ENCODE peak calls at places on chromosomes 16 and 17, in four cellular contexts. V, O, E and Y are unnamed samples.

GRCh38 chr16:31005350-31006085 is 4.9 kb downstream of the STX1B start:
- DNase-seq in V (no peak), O (no peak), E (no peak), Y (no peak)

GRCh38 chr17:45646288-45646988 is 137.7 kb upstream of the CRHR1 start:
- DNase-seq in V (no peak), O (no peak), E (no peak), Y (no peak)

GRCh38 chr17:66885417-66885816 is 50.5 kb downstream of the CACNG5 start:
- DNase-seq in V (no peak), O (no peak), E (no peak), Y (no peak)

GRCh38 chr17:46719889-46720288 is 98.6 kb downstream of the WNT3 start:
- DNase-seq in V (no peak), O (no peak), E (no peak), Y (no peak)

GRCh38 chr16:22270525-22270924 is 26.7 kb upstream of the POLR3E start:
- DNase-seq in V (no peak), O (no peak), E (no peak), Y (no peak)

GRCh38 chr16:61872778-61873119 is 163.5 kb downstream of the CDH8 start:
- DNase-seq in V (no peak), O (no peak), E (no peak), Y (no peak)

GRCh38 chr16:27465483-27465879 is 63.5 kb downstream of the IL21R start:
- DNase-seq in V (no peak), O (no peak), E (no peak), Y (no peak)

GRCh38 chr17:56292010-56292409 is 138.7 kb downstream of the ANKFN1 start:
- DNase-seq in V (no peak), O (no peak), E (no peak), Y (no peak)

GRCh38 chr16:396605-397004 is 394 bp upstream of the NME4 start:
- DNase-seq in V (no peak), O (no peak), E (peak), Y (peak)

GRCh38 chr16:75078886-75079285 is 37.7 kb downstream of the LDHD start:
- DNase-seq in V (no peak), O (no peak), E (no peak), Y (no peak)

GRCh38 chr17:80045703-80046102 is 9.3 kb downstream of the CCDC40 start:
- DNase-seq in V (no peak), O (no peak), E (no peak), Y (no peak)

GRCh38 chr16:23408242-23409201 is 44.5 kb downstream of the COG7 start:
- DNase-seq in V (no peak), O (no peak), E (peak), Y (peak)

GRCh38 chr17:57464191-57464864 is 208.0 kb downstream of the MSI2 start:
- DNase-seq in V (no peak), O (no peak), E (no peak), Y (no peak)

GRCh38 chr16:82630219-82630618 is 3.5 kb downstream of the CDH13 start:
- DNase-seq in V (no peak), O (no peak), E (no peak), Y (no peak)

GRCh38 chr16:53159781-53160436 is 105.1 kb downstream of the CHD9 start:
- DNase-seq in V (no peak), O (peak), E (peak), Y (no peak)

GRCh38 chr17:77154187-77154586 is 13.4 kb downstream of the SEC14L1 start:
- DNase-seq in V (no peak), O (no peak), E (no peak), Y (no peak)

GRCh38 chr17:66975614-66976378 is 11.3 kb downstream of the CACNG4 start:
- DNase-seq in V (no peak), O (no peak), E (no peak), Y (no peak)

GRCh38 chr16:30895592-30896202 is 717 bp upstream of the CTF1 start:
- DNase-seq in V (no peak), O (no peak), E (no peak), Y (no peak)

GRCh38 chr17:14409292-14409691 is 108.4 kb downstream of the HS3ST3B1 start:
- DNase-seq in V (no peak), O (no peak), E (no peak), Y (no peak)